ENCODE peak calls at places on chromosomes 13 and 19, in nine cellular contexts. One of them, this sample, is unnamed.

GRCh38 chr19:14048439-14049153 is 13.3 kb downstream of the PALM3 start:
- DNase-seq in kidney: no peak
- DNase-seq in stimulated activated CD4-positive, alpha-beta T cell treated with anti-CD3 and anti-CD28 coated beads, Interleukin-2, amount 100 ng/mL, for 48 hours: peak; percentile 79
- DNase-seq in epithelial cell of proximal tubule: no peak
- DNase-seq in A172: peak; percentile 35
- DNase-seq in adrenal gland: peak; percentile 52
- DNase-seq in iPS-NIHi11: peak; percentile 88
- DNase-seq in thoracic aorta: no peak
- DNase-seq in Calu3: peak; percentile 54
- DNase-seq in this sample: peak; percentile 74

GRCh38 chr13:110380359-110381028 is 73.4 kb downstream of the COL4A2 start:
- DNase-seq in stimulated activated CD4-positive, alpha-beta T cell treated with anti-CD3 and anti-CD28 coated beads, Interleukin-2, amount 100 ng/mL, for 48 hours: no peak
- DNase-seq in A172: no peak
- DNase-seq in Calu3: peak; percentile 1
- DNase-seq in thoracic aorta: no peak
- DNase-seq in iPS-NIHi11: no peak
- DNase-seq in kidney: no peak
- DNase-seq in epithelial cell of proximal tubule: no peak
- DNase-seq in adrenal gland: no peak
- DNase-seq in this sample: no peak

GRCh38 chr13:98563071-98563470 is 13.8 kb downstream of the STK24 start:
- DNase-seq in kidney: no peak
- DNase-seq in Calu3: no peak
- DNase-seq in iPS-NIHi11: no peak
- DNase-seq in epithelial cell of proximal tubule: no peak
- DNase-seq in stimulated activated CD4-positive, alpha-beta T cell treated with anti-CD3 and anti-CD28 coated beads, Interleukin-2, amount 100 ng/mL, for 48 hours: no peak
- DNase-seq in A172: no peak
- DNase-seq in thoracic aorta: no peak
- DNase-seq in adrenal gland: no peak
- DNase-seq in this sample: no peak

GRCh38 chr13:114067381-114067885 is 65.0 kb downstream of the RASA3 start:
- DNase-seq in adrenal gland: peak; percentile 11
- DNase-seq in epithelial cell of proximal tubule: no peak
- DNase-seq in stimulated activated CD4-positive, alpha-beta T cell treated with anti-CD3 and anti-CD28 coated beads, Interleukin-2, amount 100 ng/mL, for 48 hours: no peak
- DNase-seq in kidney: peak; percentile 51
- DNase-seq in A172: peak; percentile 58
- DNase-seq in thoracic aorta: no peak
- DNase-seq in iPS-NIHi11: no peak
- DNase-seq in Calu3: no peak
- DNase-seq in this sample: no peak

GRCh38 chr13:94121686-94122085 is 357.8 kb downstream of the DCT start:
- DNase-seq in A172: peak; percentile 70
- DNase-seq in iPS-NIHi11: no peak
- DNase-seq in Calu3: no peak
- DNase-seq in epithelial cell of proximal tubule: no peak
- DNase-seq in stimulated activated CD4-positive, alpha-beta T cell treated with anti-CD3 and anti-CD28 coated beads, Interleukin-2, amount 100 ng/mL, for 48 hours: no peak
- DNase-seq in adrenal gland: peak; percentile 26
- DNase-seq in thoracic aorta: no peak
- DNase-seq in kidney: no peak
- DNase-seq in this sample: no peak

GRCh38 chr13:107993239-107993948 is 221.9 kb downstream of the LIG4 start:
- DNase-seq in kidney: no peak
- DNase-seq in epithelial cell of proximal tubule: peak; percentile 36
- DNase-seq in Calu3: no peak
- DNase-seq in A172: no peak
- DNase-seq in iPS-NIHi11: no peak
- DNase-seq in thoracic aorta: no peak
- DNase-seq in adrenal gland: no peak
- DNase-seq in stimulated activated CD4-positive, alpha-beta T cell treated with anti-CD3 and anti-CD28 coated beads, Interleukin-2, amount 100 ng/mL, for 48 hours: no peak
- DNase-seq in this sample: no peak

GRCh38 chr13:101204270-101205011 is 211.9 kb downstream of the NALCN start:
- DNase-seq in adrenal gland: no peak
- DNase-seq in kidney: no peak
- DNase-seq in A172: no peak
- DNase-seq in stimulated activated CD4-positive, alpha-beta T cell treated with anti-CD3 and anti-CD28 coated beads, Interleukin-2, amount 100 ng/mL, for 48 hours: no peak
- DNase-seq in Calu3: no peak
- DNase-seq in epithelial cell of proximal tubule: no peak
- DNase-seq in thoracic aorta: no peak
- DNase-seq in iPS-NIHi11: no peak
- DNase-seq in this sample: no peak

GRCh38 chr13:100387416-100387815 is 201.2 kb downstream of the GGACT start:
- DNase-seq in epithelial cell of proximal tubule: no peak
- DNase-seq in A172: no peak
- DNase-seq in thoracic aorta: no peak
- DNase-seq in iPS-NIHi11: no peak
- DNase-seq in kidney: no peak
- DNase-seq in stimulated activated CD4-positive, alpha-beta T cell treated with anti-CD3 and anti-CD28 coated beads, Interleukin-2, amount 100 ng/mL, for 48 hours: no peak
- DNase-seq in adrenal gland: no peak
- DNase-seq in Calu3: no peak
- DNase-seq in this sample: no peak

GRCh38 chr13:28602580-28602979 is 56.4 kb upstream of the POMP start:
- DNase-seq in kidney: no peak
- DNase-seq in stimulated activated CD4-positive, alpha-beta T cell treated with anti-CD3 and anti-CD28 coated beads, Interleukin-2, amount 100 ng/mL, for 48 hours: no peak
- DNase-seq in iPS-NIHi11: no peak
- DNase-seq in A172: no peak
- DNase-seq in Calu3: no peak
- DNase-seq in adrenal gland: no peak
- DNase-seq in thoracic aorta: no peak
- DNase-seq in epithelial cell of proximal tubule: no peak
- DNase-seq in this sample: no peak

GRCh38 chr19:13920940-13921744 is 15.1 kb downstream of the CC2D1A start:
- DNase-seq in kidney: no peak
- DNase-seq in adrenal gland: no peak
- DNase-seq in stimulated activated CD4-positive, alpha-beta T cell treated with anti-CD3 and anti-CD28 coated beads, Interleukin-2, amount 100 ng/mL, for 48 hours: no peak
- DNase-seq in iPS-NIHi11: peak; percentile 64
- DNase-seq in epithelial cell of proximal tubule: no peak
- DNase-seq in A172: peak; percentile 83
- DNase-seq in Calu3: no peak
- DNase-seq in thoracic aorta: no peak
- DNase-seq in this sample: peak; percentile 64

GRCh38 chr19:10769533-10770491 is 51.9 kb downstream of the DNM2 start:
- DNase-seq in epithelial cell of proximal tubule: no peak
- DNase-seq in kidney: no peak
- DNase-seq in stimulated activated CD4-positive, alpha-beta T cell treated with anti-CD3 and anti-CD28 coated beads, Interleukin-2, amount 100 ng/mL, for 48 hours: no peak
- DNase-seq in iPS-NIHi11: no peak
- DNase-seq in thoracic aorta: no peak
- DNase-seq in Calu3: no peak
- DNase-seq in A172: peak; percentile 18
- DNase-seq in adrenal gland: peak; percentile 93
- DNase-seq in this sample: peak; percentile 51

GRCh38 chr13:99909836-99910619 is 61.5 kb downstream of the ZIC5 start:
- DNase-seq in kidney: no peak
- DNase-seq in A172: no peak
- DNase-seq in stimulated activated CD4-positive, alpha-beta T cell treated with anti-CD3 and anti-CD28 coated beads, Interleukin-2, amount 100 ng/mL, for 48 hours: no peak
- DNase-seq in Calu3: no peak
- DNase-seq in adrenal gland: peak; percentile 34
- DNase-seq in thoracic aorta: no peak
- DNase-seq in epithelial cell of proximal tubule: no peak
- DNase-seq in iPS-NIHi11: no peak
- DNase-seq in this sample: peak; percentile 40

GRCh38 chr13:93758575-93758974 is 532.0 kb downstream of the GPC6 start:
- DNase-seq in A172: peak; percentile 23
- DNase-seq in stimulated activated CD4-positive, alpha-beta T cell treated with anti-CD3 and anti-CD28 coated beads, Interleukin-2, amount 100 ng/mL, for 48 hours: no peak
- DNase-seq in Calu3: no peak
- DNase-seq in epithelial cell of proximal tubule: peak; percentile 35
- DNase-seq in thoracic aorta: no peak
- DNase-seq in adrenal gland: no peak
- DNase-seq in iPS-NIHi11: no peak
- DNase-seq in kidney: no peak
- DNase-seq in this sample: no peak